ENCODE peak calls at places on chromosomes 6 and 20, in seven cellular contexts. Z is MCF 10A, E is Right ventricle myocardium inferior, R is GM10248, K is epithelial cell of esophagus, U is T-helper 2 cell, S is sciatic nerve. L is an unnamed sample.

GRCh38 chr6:56055066-56055465 is 179.7 kb upstream of the BMP5 start:
- DNase-seq in R (no peak), Z (no peak), E (no peak), K (peak; percentile 23), U (no peak), S (no peak), L (no peak)

GRCh38 chr6:28587746-28588075 is 62.0 kb downstream of the GPX5 start:
- DNase-seq in Z (peak; percentile 1), R (no peak), K (no peak), U (no peak), E (no peak), S (no peak), L (no peak)

GRCh38 chr6:21949211-21949801 is 347.5 kb downstream of the PRL start:
- DNase-seq in Z (no peak), R (no peak), S (no peak), K (no peak), U (no peak), E (no peak), L (peak; percentile 72)

GRCh38 chr20:36173451-36173933 is 19.0 kb downstream of the EPB41L1 start:
- DNase-seq in R (no peak), S (no peak), E (peak; percentile 63), U (no peak), Z (no peak), K (no peak), L (peak; percentile 41)

GRCh38 chr6:166483556-166484250 is 101.0 kb upstream of the MPC1 start:
- DNase-seq in Z (no peak), R (no peak), U (no peak), S (no peak), K (no peak), E (no peak), L (no peak)

GRCh38 chr6:106069478-106069877 is 16.7 kb upstream of the PRDM1 start:
- DNase-seq in E (no peak), K (peak; percentile 84), R (no peak), U (no peak), S (no peak), Z (peak; percentile 95), L (no peak)

GRCh38 chr20:22963581-22963980 is 71.5 kb upstream of the SSTR4 start:
- DNase-seq in S (no peak), K (no peak), E (no peak), Z (no peak), R (no peak), U (no peak), L (no peak)

GRCh38 chr6:156334961-156335360 is 442.2 kb upstream of the ARID1B start:
- DNase-seq in U (no peak), Z (no peak), E (no peak), K (no peak), S (no peak), R (no peak), L (no peak)